ENCODE peak calls at places on chromosomes 16 and 17, in ten cellular contexts. C is neuronal stem cell; D is thoracic aorta; W is GM23248; P is prostate gland; S is hepatocyte; Q is A549; R is CD8-positive, alpha-beta T cell; Y is CD8-positive, alpha-beta memory T cell; N is body of pancreas. B is an unnamed sample. For H3K4me1, the result is how much of the 10 kb centered on the place peaks cover.

GRCh38 chr17:63595132-63595531 is 5.6 kb upstream of the TACO1 start:
- DNase-seq in Y (no peak), C (no peak), P (no peak), N (no peak), R (no peak), W (no peak), Q (no peak), S (no peak), D (no peak), B (no peak)

GRCh38 chr16:29940656-29941055 is 14.6 kb upstream of the KCTD13 start:
- DNase-seq in R (no peak), W (no peak), D (no peak), C (no peak), N (no peak), S (no peak), P (no peak), Y (no peak), Q (no peak), B (no peak)

GRCh38 chr17:61966201-61966600 is 38.4 kb upstream of the INTS2 start:
- DNase-seq in Y (no peak), Q (no peak), W (no peak), P (no peak), S (no peak), N (no peak), R (no peak), D (no peak), C (no peak), B (no peak)

GRCh38 chr17:16925461-16926060 is 46.4 kb downstream of the TNFRSF13B start:
- DNase-seq in Q (no peak), N (no peak), Y (no peak), S (no peak), R (no peak), P (no peak), D (no peak), W (no peak), C (no peak), B (no peak)

GRCh38 chr16:46949216-46949892 is 24.1 kb downstream of the DNAJA2 start:
- DNase-seq in C (no peak), Y (no peak), R (no peak), W (no peak), S (no peak), P (no peak), N (no peak), D (no peak), Q (no peak), B (no peak)

GRCh38 chr16:75606507-75606906 is 16.6 kb downstream of the ADAT1 start:
- DNase-seq in N (no peak), P (no peak), S (no peak), C (no peak), Q (no peak), D (no peak), W (no peak), R (no peak), Y (no peak), B (no peak)

GRCh38 chr16:69166221-69166833 is 20.6 kb upstream of the SNTB2 start:
- DNase-seq in Q (no peak), D (no peak), N (no peak), S (no peak), C (no peak), P (no peak), R (no peak), W (peak), Y (peak), B (no peak)

GRCh38 chr16:24652209-24652712 is 77.2 kb upstream of the TNRC6A start:
- DNase-seq in C (no peak), N (no peak), Q (no peak), D (no peak), R (no peak), P (no peak), Y (no peak), S (no peak), W (no peak), B (no peak)

DNA sequence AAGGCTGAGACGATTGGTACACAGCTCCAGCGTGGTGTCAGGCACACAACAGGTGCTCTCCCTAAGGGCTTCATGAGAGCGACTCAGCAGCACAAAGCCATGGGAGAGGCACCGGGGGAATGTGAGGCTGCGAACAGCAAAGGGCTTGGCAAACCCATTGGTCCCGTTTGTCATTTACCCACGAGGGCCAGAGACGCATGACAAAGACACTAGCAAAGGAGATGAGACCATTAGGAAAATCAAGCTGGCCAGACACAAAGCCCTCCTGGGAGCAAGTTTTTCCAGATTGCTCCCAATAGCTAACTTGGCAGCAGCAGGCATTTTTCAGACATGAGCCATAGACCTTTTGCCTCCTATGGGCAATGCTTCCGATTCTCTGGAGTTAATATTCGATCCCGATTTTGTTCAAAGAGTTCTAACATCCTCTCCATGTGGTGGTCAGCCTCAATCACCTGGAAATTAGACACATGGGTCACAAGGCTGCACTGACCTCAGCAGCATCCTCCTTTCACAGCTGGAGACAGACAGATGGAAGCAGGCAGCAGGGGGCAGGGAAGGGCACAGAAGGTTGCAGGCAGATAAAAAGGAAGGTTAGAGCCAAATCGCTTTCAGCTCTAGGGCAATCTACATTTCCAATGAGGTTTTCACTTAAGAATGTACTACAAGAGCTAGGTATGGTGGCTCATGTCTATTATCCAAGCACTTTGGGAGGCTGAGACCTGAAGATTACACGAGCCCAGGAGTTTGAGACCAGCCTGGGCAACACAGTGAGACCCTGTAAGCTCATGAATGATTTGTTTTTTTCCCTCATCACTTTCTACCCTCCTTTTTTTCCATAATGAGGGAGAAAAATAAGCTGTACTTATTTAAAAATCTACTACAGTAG is 38.1 kb downstream of the TK2 start:
- DNase-seq in D (no peak), P (peak), R (no peak), N (no peak), Y (no peak), W (peak), C (no peak), S (no peak), Q (peak), B (no peak)
- H3K4me1 ChIP-seq in D (half or more), P (under half), R (under half), N (half or more), Y (under half), W (under half), C (under half), S (under half), Q (half or more), B (under half)

DNA sequence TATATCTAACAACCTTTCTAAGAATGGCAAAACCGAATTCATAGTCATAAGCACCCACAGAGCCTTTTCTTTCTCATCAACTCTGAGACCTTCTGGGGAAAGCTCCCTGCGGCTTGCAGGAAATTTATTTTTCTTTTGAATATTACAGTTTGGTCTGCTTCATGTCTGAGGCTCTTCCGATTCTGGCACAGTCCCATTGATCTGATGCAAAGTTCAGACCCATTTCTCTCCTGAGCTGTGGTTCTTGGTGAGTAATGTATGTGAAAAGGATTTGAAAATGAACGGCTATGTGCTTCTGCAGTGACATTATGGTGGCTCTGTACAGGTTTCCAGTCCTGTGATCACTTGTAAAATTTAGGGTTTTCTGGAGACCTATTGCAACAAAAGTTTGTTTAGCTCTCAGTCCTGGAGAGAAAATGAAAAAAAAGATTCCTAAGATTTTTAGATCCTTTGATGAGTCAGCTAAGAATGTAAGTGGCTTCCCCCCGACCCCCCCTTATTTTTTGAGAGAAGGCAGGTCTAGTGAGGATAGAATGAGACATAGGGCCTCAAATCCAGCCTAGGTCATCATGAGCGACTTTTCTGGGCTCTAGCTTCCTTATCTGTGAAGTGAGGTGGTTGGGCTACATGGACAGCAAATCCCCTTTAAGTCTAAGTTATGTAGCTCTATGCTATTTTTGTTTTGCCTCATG is 4.6 kb downstream of the GAN start:
- DNase-seq in Y (no peak), S (peak), N (no peak), W (peak), C (no peak), Q (peak), P (no peak), R (no peak), D (no peak), B (no peak)
- H3K4me3 ChIP-seq in Y (no peak), S (no peak), N (no peak), W (peak), C (no peak), Q (no peak), P (no peak), R (no peak), D (no peak), B (no peak)

GRCh38 chr17:1796800-1797199 is 32.9 kb downstream of the SMYD4 start:
- DNase-seq in R (no peak), Y (no peak), N (no peak), W (no peak), S (no peak), C (no peak), P (no peak), D (no peak), Q (no peak), B (no peak)

GRCh38 chr17:1792495-1793446 is 30.9 kb downstream of the SERPINF1 start:
- DNase-seq in P (no peak), D (no peak), N (no peak), Y (no peak), W (no peak), R (no peak), C (no peak), S (no peak), Q (no peak), B (no peak)

GRCh38 chr17:1793447-1793806 is 31.6 kb downstream of the SERPINF1 start:
- DNase-seq in Y (no peak), P (peak), C (no peak), W (peak), Q (no peak), N (no peak), D (no peak), S (no peak), R (no peak), B (no peak)

GRCh38 chr17:1800240-1800639 is 29.5 kb downstream of the SMYD4 start:
- DNase-seq in S (no peak), Y (no peak), D (no peak), C (no peak), Q (no peak), N (no peak), W (no peak), R (no peak), P (no peak), B (no peak)

GRCh38 chr17:1797323-1797722 is 32.4 kb downstream of the SMYD4 start:
- DNase-seq in C (no peak), Q (no peak), S (no peak), W (no peak), N (no peak), R (no peak), P (no peak), Y (no peak), D (no peak), B (no peak)
- H3K4me1 ChIP-seq in C (under half), Q (under half), S (under half), W (under half), N (under half), R (under half), P (under half), Y (under half), D (under half), B (under half)

GRCh38 chr16:50257876-50258275 is 8.5 kb upstream of the ADCY7 start:
- DNase-seq in S (no peak), D (no peak), Q (no peak), Y (no peak), C (no peak), W (no peak), P (no peak), R (no peak), N (no peak), B (no peak)
- H3K4me3 ChIP-seq in S (no peak), D (no peak), Q (no peak), Y (no peak), C (no peak), W (no peak), P (no peak), R (no peak), N (no peak), B (no peak)

GRCh38 chr16:67246081-67246944 is 968 bp downstream of the FHOD1 start:
- DNase-seq in R (no peak), N (peak), P (peak), W (peak), S (peak), C (peak), Y (peak), D (no peak), Q (peak), B (peak)

GRCh38 chr16:67245674-67246080 is 1.6 kb downstream of the FHOD1 start:
- DNase-seq in Y (no peak), Q (no peak), D (no peak), N (no peak), R (no peak), W (peak), C (no peak), S (no peak), P (no peak), B (no peak)

GRCh38 chr16:67248401-67249177 is at the start of gene SLC9A5:
- DNase-seq in Y (peak), S (peak), N (no peak), W (peak), C (no peak), R (no peak), P (no peak), D (no peak), Q (no peak), B (no peak)

GRCh38 chr16:67247698-67248400 is 568 bp upstream of the FHOD1 start:
- DNase-seq in Y (no peak), S (no peak), R (no peak), N (no peak), C (no peak), Q (no peak), W (no peak), P (no peak), D (no peak), B (no peak)

GRCh38 chr16:67246945-67247697 is at the start of gene FHOD1:
- DNase-seq in Y (peak), N (peak), R (peak), Q (peak), W (peak), S (peak), P (peak), D (peak), C (peak), B (peak)
- H3K4me1 ChIP-seq in Y (under half), N (under half), R (under half), Q (half or more), W (half or more), S (under half), P (under half), D (under half), C (under half), B (under half)

B was measured in HAP-1.